ENCODE peak calls at places on chromosomes 3 and 15, in six cellular contexts. One of them, this sample, is unnamed. For H3K4me1, the result is how much of the 10 kb centered on the place peaks cover.

GRCh38 chr15:99433757-99434211 is 132.0 kb upstream of the MEF2A start:
- DNase-seq in esophagus squamous epithelium: no peak
- DNase-seq in colonic mucosa: no peak
- DNase-seq in CD8-positive, alpha-beta T cell: no peak
- DNase-seq in SK-N-SH: no peak
- DNase-seq in neuronal stem cell: no peak
- DNase-seq in this sample: no peak

GRCh38 chr3:126432901-126433480 is 38.3 kb downstream of the CFAP100 start:
- DNase-seq in esophagus squamous epithelium: no peak
- DNase-seq in colonic mucosa: no peak
- DNase-seq in CD8-positive, alpha-beta T cell: no peak
- DNase-seq in SK-N-SH: no peak
- DNase-seq in neuronal stem cell: no peak
- DNase-seq in this sample: no peak

GRCh38 chr3:54206874-54207273 is 84.5 kb downstream of the CACNA2D3 start:
- DNase-seq in esophagus squamous epithelium: no peak
- DNase-seq in colonic mucosa: no peak
- DNase-seq in CD8-positive, alpha-beta T cell: no peak
- DNase-seq in SK-N-SH: peak
- DNase-seq in neuronal stem cell: no peak
- DNase-seq in this sample: no peak

GRCh38 chr3:120569224-120569915 is 26.8 kb upstream of the NDUFB4 start:
- DNase-seq in esophagus squamous epithelium: no peak
- DNase-seq in colonic mucosa: no peak
- DNase-seq in CD8-positive, alpha-beta T cell: no peak
- DNase-seq in SK-N-SH: no peak
- DNase-seq in neuronal stem cell: no peak
- DNase-seq in this sample: no peak

GRCh38 chr3:23576379-23576959 is 229.3 kb upstream of the UBE2E1 start:
- DNase-seq in esophagus squamous epithelium: no peak
- DNase-seq in colonic mucosa: no peak
- DNase-seq in CD8-positive, alpha-beta T cell: no peak
- DNase-seq in SK-N-SH: no peak
- DNase-seq in neuronal stem cell: no peak
- DNase-seq in this sample: no peak

GRCh38 chr15:88331291-88331690 is 74.8 kb upstream of the NTRK3 start:
- DNase-seq in esophagus squamous epithelium: no peak
- DNase-seq in colonic mucosa: peak
- DNase-seq in CD8-positive, alpha-beta T cell: peak
- DNase-seq in SK-N-SH: peak
- DNase-seq in neuronal stem cell: peak
- DNase-seq in this sample: no peak

GRCh38 chr3:38147434-38147833 is 9.0 kb downstream of the MYD88 start:
- DNase-seq in esophagus squamous epithelium: no peak
- DNase-seq in colonic mucosa: no peak
- DNase-seq in CD8-positive, alpha-beta T cell: no peak
- DNase-seq in SK-N-SH: no peak
- DNase-seq in neuronal stem cell: no peak
- DNase-seq in this sample: no peak

GRCh38 chr3:21954709-21955108 is 203.7 kb upstream of the ZNF385D start:
- DNase-seq in esophagus squamous epithelium: no peak
- DNase-seq in colonic mucosa: no peak
- DNase-seq in CD8-positive, alpha-beta T cell: no peak
- DNase-seq in SK-N-SH: no peak
- DNase-seq in neuronal stem cell: no peak
- DNase-seq in this sample: no peak

GRCh38 chr15:61889706-61890105 is 170.5 kb downstream of the VPS13C start:
- DNase-seq in esophagus squamous epithelium: no peak
- DNase-seq in colonic mucosa: no peak
- DNase-seq in CD8-positive, alpha-beta T cell: no peak
- DNase-seq in SK-N-SH: no peak
- DNase-seq in neuronal stem cell: no peak
- DNase-seq in this sample: no peak

GRCh38 chr3:72082121-72082715 is 297.3 kb upstream of the PROK2 start:
- DNase-seq in esophagus squamous epithelium: no peak
- DNase-seq in colonic mucosa: peak
- DNase-seq in CD8-positive, alpha-beta T cell: no peak
- DNase-seq in SK-N-SH: no peak
- DNase-seq in neuronal stem cell: no peak
- DNase-seq in this sample: no peak

GRCh38 chr15:70703483-70703882 is 59.9 kb downstream of the UACA start:
- DNase-seq in esophagus squamous epithelium: no peak
- DNase-seq in colonic mucosa: peak
- DNase-seq in CD8-positive, alpha-beta T cell: no peak
- DNase-seq in SK-N-SH: no peak
- DNase-seq in neuronal stem cell: no peak
- DNase-seq in this sample: no peak

GRCh38 chr3:56989434-56990294 is 70.8 kb upstream of the SPATA12 start:
- DNase-seq in esophagus squamous epithelium: no peak
- DNase-seq in colonic mucosa: no peak
- DNase-seq in CD8-positive, alpha-beta T cell: no peak
- DNase-seq in SK-N-SH: no peak
- DNase-seq in neuronal stem cell: no peak
- DNase-seq in this sample: no peak

GRCh38 chr15:82599862-82600261 is 47.3 kb downstream of the CPEB1 start:
- DNase-seq in esophagus squamous epithelium: no peak
- DNase-seq in colonic mucosa: no peak
- DNase-seq in CD8-positive, alpha-beta T cell: no peak
- DNase-seq in SK-N-SH: no peak
- DNase-seq in neuronal stem cell: no peak
- DNase-seq in this sample: no peak

GRCh38 chr3:70358978-70359580 is 46.6 kb upstream of the MDFIC2 start:
- DNase-seq in esophagus squamous epithelium: no peak
- DNase-seq in colonic mucosa: peak
- DNase-seq in CD8-positive, alpha-beta T cell: no peak
- DNase-seq in SK-N-SH: peak
- DNase-seq in neuronal stem cell: peak
- DNase-seq in this sample: no peak

GRCh38 chr15:24761704-24762302 is 86.2 kb downstream of the NPAP1 start:
- DNase-seq in esophagus squamous epithelium: no peak
- DNase-seq in colonic mucosa: no peak
- DNase-seq in CD8-positive, alpha-beta T cell: no peak
- DNase-seq in SK-N-SH: no peak
- DNase-seq in neuronal stem cell: no peak
- DNase-seq in this sample: no peak

DNA sequence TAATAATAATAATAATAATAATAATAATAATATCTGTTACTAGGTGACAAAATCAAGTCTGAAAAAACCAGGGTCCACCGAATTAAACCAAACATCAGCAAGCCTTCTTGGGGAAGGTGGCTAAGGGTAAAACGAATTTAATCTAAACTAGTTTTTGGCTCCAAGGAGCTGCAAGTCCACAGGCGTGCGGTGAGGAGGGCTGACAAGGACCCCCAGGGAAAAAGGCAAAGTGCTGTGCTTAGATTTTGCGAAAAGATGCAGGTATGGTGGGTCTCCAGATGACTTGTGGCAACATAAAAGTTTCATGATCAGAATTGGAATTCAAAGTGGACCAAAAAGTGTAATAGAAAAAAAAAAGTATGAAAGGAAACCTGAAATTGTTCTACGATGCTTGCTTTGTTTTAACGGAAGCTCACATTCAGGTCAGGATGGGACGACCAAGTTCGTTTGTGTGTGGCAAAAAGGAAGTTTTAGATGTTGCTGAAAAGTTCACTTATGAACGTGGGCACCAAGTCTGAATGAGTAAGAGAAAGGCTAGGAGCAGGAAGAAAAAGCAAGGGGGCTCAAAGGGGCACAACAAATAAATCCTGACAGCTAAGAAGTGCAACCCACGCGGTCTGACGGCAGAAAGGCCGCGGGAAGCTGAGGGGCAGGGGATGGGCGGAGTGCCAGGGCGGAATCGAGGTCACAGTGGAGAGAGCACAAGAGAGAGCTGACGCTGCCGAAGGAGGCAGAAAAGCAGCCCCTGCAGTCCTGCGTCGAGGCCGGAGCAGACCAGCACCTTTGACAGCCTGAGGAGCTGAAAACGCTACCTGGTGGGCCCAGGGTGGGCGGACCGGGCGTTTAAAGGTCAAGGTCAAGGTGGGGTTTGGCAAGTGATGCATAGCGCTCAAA is 1.1 kb downstream of the WDR82 start:
- DNase-seq in esophagus squamous epithelium: no peak
- DNase-seq in colonic mucosa: peak
- DNase-seq in CD8-positive, alpha-beta T cell: peak
- DNase-seq in SK-N-SH: peak
- DNase-seq in neuronal stem cell: no peak
- DNase-seq in this sample: no peak
- H3K4me1 ChIP-seq in esophagus squamous epithelium: half or more
- H3K4me1 ChIP-seq in colonic mucosa: under half
- H3K4me1 ChIP-seq in CD8-positive, alpha-beta T cell: under half
- H3K4me1 ChIP-seq in SK-N-SH: under half
- H3K4me1 ChIP-seq in neuronal stem cell: under half
- H3K4me1 ChIP-seq in this sample: under half

GRCh38 chr3:48631516-48632448 is 3.5 kb downstream of the SLC26A6 start:
- DNase-seq in esophagus squamous epithelium: no peak
- DNase-seq in colonic mucosa: no peak
- DNase-seq in CD8-positive, alpha-beta T cell: no peak
- DNase-seq in SK-N-SH: no peak
- DNase-seq in neuronal stem cell: no peak
- DNase-seq in this sample: no peak

GRCh38 chr3:48633256-48633655 is 2.0 kb downstream of the SLC26A6 start:
- DNase-seq in esophagus squamous epithelium: no peak
- DNase-seq in colonic mucosa: no peak
- DNase-seq in CD8-positive, alpha-beta T cell: no peak
- DNase-seq in SK-N-SH: no peak
- DNase-seq in neuronal stem cell: no peak
- DNase-seq in this sample: no peak

GRCh38 chr3:48634661-48635221 is 520 bp downstream of the SLC26A6 start:
- DNase-seq in esophagus squamous epithelium: no peak
- DNase-seq in colonic mucosa: peak
- DNase-seq in CD8-positive, alpha-beta T cell: peak
- DNase-seq in SK-N-SH: peak
- DNase-seq in neuronal stem cell: peak
- DNase-seq in this sample: peak

GRCh38 chr3:48635222-48636021 is at the start of gene SLC26A6:
- DNase-seq in esophagus squamous epithelium: peak
- DNase-seq in colonic mucosa: peak
- DNase-seq in CD8-positive, alpha-beta T cell: peak
- DNase-seq in SK-N-SH: peak
- DNase-seq in neuronal stem cell: peak
- DNase-seq in this sample: peak

DNA sequence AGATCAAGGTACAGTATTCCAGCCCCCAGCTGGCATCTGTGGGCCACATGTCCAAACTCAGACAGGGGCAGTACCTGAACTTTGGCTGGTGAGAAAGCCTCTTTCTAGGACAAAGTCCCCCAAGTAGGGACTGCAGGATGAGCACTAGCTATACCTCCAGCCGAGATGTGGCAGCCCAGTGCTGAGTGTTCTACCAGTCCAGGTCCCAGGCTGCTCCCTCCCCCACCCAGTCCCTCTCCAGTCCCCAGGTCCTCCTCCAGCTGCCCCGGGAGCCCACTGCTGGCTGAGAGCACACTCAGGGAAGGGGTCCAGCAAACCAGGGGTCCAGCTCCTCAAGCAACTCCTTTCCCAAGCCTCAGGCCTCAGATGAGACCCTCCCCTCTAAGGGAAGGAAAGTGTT is 1.5 kb downstream of the SLC26A6 start:
- DNase-seq in esophagus squamous epithelium: no peak
- DNase-seq in colonic mucosa: no peak
- DNase-seq in CD8-positive, alpha-beta T cell: no peak
- DNase-seq in SK-N-SH: no peak
- DNase-seq in neuronal stem cell: no peak
- DNase-seq in this sample: no peak
- H3K4me3 ChIP-seq in esophagus squamous epithelium: no peak
- H3K4me3 ChIP-seq in colonic mucosa: no peak
- H3K4me3 ChIP-seq in CD8-positive, alpha-beta T cell: no peak
- H3K4me3 ChIP-seq in SK-N-SH: peak
- H3K4me3 ChIP-seq in neuronal stem cell: no peak
- H3K4me3 ChIP-seq in this sample: peak

DNA sequence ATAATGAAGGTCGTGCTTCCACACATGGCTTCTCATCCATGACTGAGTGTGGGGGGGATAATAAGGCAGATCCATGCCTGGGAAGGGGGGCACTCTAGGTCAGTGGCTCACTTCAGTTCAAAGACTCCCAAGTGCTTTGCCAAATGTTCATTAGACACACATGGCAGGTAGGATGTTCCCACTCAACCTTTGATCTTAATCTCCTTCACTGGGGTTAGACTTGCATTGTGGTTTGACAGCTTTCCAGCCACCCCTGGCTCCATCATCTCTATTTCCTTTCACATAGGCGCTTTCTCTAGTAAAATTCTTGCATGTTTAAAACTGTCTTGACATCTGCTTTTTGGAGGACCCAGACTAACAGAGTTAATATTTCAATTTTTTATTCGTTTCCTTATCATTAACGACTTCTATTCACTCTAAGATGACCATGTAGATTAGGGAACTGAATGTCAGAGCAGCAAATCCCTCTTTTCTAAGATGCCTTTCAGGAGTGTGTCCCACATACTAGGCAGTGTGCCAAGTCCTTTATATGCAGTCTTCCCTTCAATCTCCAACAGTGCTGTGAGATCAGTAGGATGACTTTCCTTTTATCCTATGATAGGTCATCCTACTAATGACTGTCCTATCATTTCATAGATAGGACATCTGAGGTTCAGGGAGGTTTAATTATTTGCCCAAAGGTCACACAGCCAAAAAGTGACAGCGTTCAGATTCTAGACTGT is 57.9 kb downstream of the BTD start:
- DNase-seq in esophagus squamous epithelium: no peak
- DNase-seq in colonic mucosa: no peak
- DNase-seq in CD8-positive, alpha-beta T cell: no peak
- DNase-seq in SK-N-SH: no peak
- DNase-seq in neuronal stem cell: no peak
- DNase-seq in this sample: no peak
- H3K27ac ChIP-seq in esophagus squamous epithelium: no peak
- H3K27ac ChIP-seq in colonic mucosa: no peak
- H3K27ac ChIP-seq in CD8-positive, alpha-beta T cell: no peak
- H3K27ac ChIP-seq in SK-N-SH: no peak
- H3K27ac ChIP-seq in neuronal stem cell: no peak
- H3K27ac ChIP-seq in this sample: no peak

DNA sequence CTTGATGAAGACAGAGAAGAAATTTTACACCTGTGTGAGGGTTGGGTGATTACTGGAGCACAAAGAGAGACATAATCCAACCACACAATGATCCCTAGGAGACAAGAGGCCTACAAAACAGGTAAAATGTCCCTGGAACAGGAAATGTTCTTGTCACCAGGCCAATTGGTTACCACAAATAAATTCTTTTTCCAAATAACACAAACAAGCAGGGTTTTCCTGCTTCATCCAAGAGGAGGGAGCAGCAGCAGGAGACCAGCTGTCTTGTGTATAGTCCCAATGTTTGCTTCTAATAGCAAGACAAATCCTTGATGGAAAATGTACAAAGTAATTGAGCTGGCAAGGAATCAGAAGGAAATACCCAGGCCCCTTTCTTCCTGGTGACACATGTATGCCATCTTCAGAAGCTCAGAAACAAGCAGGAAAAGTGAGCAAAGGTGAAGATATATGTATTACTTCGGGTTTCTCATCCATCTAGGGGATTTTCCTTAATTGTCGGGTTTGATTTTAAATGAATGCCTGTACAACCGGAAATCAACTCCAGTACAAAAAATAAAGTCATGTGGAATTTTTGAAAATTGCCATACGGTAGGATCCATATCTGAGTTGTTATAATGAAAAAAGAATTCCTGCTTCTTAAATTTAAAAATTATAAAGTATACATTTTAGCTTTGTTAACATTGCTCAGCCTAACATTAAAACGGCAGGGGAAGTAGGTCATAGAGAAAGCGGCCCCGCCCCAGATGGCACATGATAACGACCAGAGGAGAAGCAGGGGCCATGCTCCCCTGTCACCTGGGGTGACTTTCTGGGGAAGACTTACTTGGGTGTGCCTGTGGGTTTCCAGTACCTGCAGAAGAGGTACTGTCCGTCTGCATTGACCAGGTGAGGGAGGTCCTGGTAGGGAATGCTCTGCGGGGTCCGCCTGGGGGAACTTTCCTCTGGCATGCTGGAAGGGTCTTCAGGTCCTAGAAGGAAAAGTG is 1.2 kb downstream of the MGLL start:
- DNase-seq in esophagus squamous epithelium: no peak
- DNase-seq in colonic mucosa: peak
- DNase-seq in CD8-positive, alpha-beta T cell: no peak
- DNase-seq in SK-N-SH: no peak
- DNase-seq in neuronal stem cell: no peak
- DNase-seq in this sample: no peak
- H3K4me1 ChIP-seq in esophagus squamous epithelium: half or more
- H3K4me1 ChIP-seq in colonic mucosa: under half
- H3K4me1 ChIP-seq in CD8-positive, alpha-beta T cell: under half
- H3K4me1 ChIP-seq in SK-N-SH: under half
- H3K4me1 ChIP-seq in neuronal stem cell: under half
- H3K4me1 ChIP-seq in this sample: under half

This sample was measured in thoracic aorta.